ENCODE peak calls at places on chromosome 16, in ten cellular contexts. S is activated CD8-positive, alpha-beta memory T cell treated with anti-CD3 and anti-CD28 coated beads for 4 hours; Q is foreskin fibroblast; W is H54; R is activated CD4-positive, alpha-beta T cell treated with anti-CD3 and anti-CD28 coated beads for 24 hours; T is stromal cell of bone marrow; I is activated naive CD4-positive, alpha-beta T cell; J is psoas muscle; D is fibroblast of the conjunctiva; L is RWPE1. F is an unnamed sample.

GRCh38 chr16:50718061-50718760 is 23.7 kb upstream of the CYLD start:
- DNase-seq in R (no peak), I (no peak), T (no peak), S (no peak), Q (peak; percentile 69), W (no peak), D (no peak), J (no peak), L (no peak), F (no peak)

GRCh38 chr16:7722761-7723160 is 390.1 kb downstream of the RBFOX1 start:
- DNase-seq in W (no peak), T (no peak), Q (no peak), L (no peak), S (no peak), D (no peak), J (no peak), I (no peak), R (no peak), F (no peak)

GRCh38 chr16:68319185-68319908 is 8.5 kb downstream of the PRMT7 start:
- DNase-seq in S (no peak), D (no peak), J (no peak), R (peak; percentile 23), Q (no peak), W (no peak), T (no peak), I (no peak), L (no peak), F (peak; percentile 17)

GRCh38 chr16:24820522-24820921 is 25.2 kb upstream of the SLC5A11 start:
- DNase-seq in D (no peak), W (no peak), T (no peak), L (no peak), R (no peak), Q (peak; percentile 9), I (no peak), J (no peak), S (no peak), F (no peak)

GRCh38 chr16:5385115-5385514 is 287.5 kb upstream of the EEF2KMT start:
- DNase-seq in J (no peak), Q (no peak), T (no peak), S (no peak), I (no peak), W (no peak), L (no peak), R (no peak), D (no peak), F (no peak)

GRCh38 chr16:56265184-56265583 is 73.9 kb downstream of the GNAO1 start:
- DNase-seq in T (no peak), I (no peak), W (no peak), L (no peak), R (no peak), J (no peak), S (no peak), Q (no peak), D (no peak), F (no peak)

GRCh38 chr16:26344976-26345375 is 653.2 kb downstream of the HS3ST4 start:
- DNase-seq in L (no peak), R (no peak), S (no peak), T (no peak), I (no peak), W (no peak), J (no peak), Q (no peak), D (no peak), F (no peak)

GRCh38 chr16:82580293-82580900 is 46.4 kb upstream of the CDH13 start:
- DNase-seq in T (no peak), I (no peak), J (no peak), R (no peak), D (no peak), W (no peak), Q (peak; percentile 1), L (peak; percentile 41), S (no peak), F (no peak)

GRCh38 chr16:10871157-10871991 is 5.6 kb upstream of the CIITA start:
- DNase-seq in R (peak; percentile 40), T (peak; percentile 90), D (peak; percentile 13), W (peak; percentile 84), S (peak; percentile 13), J (peak; percentile 36), Q (peak; percentile 96), L (peak; percentile 33), I (no peak), F (no peak)

GRCh38 chr16:1422076-1422475 is 1.5 kb upstream of the UQCC4 start:
- DNase-seq in W (no peak), J (no peak), T (no peak), D (no peak), R (no peak), S (no peak), Q (no peak), I (no peak), L (no peak), F (no peak)

GRCh38 chr16:8374032-8374431 is 216.3 kb downstream of the TMEM114 start:
- DNase-seq in J (no peak), D (no peak), I (no peak), S (no peak), W (no peak), T (no peak), L (no peak), R (no peak), Q (no peak), F (no peak)

GRCh38 chr16:84478172-84478948 is 26.1 kb downstream of the MEAK7 start:
- DNase-seq in Q (peak; percentile 56), W (peak; percentile 53), R (no peak), I (no peak), D (no peak), L (peak; percentile 26), S (no peak), J (no peak), T (peak; percentile 73), F (no peak)

GRCh38 chr16:10097273-10097672 is 85.0 kb downstream of the GRIN2A start:
- DNase-seq in Q (no peak), L (no peak), J (no peak), T (no peak), S (no peak), W (no peak), R (no peak), I (no peak), D (no peak), F (no peak)

GRCh38 chr16:56108724-56109123 is 82.6 kb upstream of the GNAO1 start:
- DNase-seq in S (no peak), J (no peak), T (no peak), I (no peak), Q (no peak), W (no peak), L (no peak), R (no peak), D (no peak), F (no peak)

GRCh38 chr16:58331024-58331707 is 36.3 kb upstream of the PRSS54 start:
- DNase-seq in S (no peak), I (no peak), Q (no peak), T (no peak), J (no peak), W (no peak), L (no peak), D (no peak), R (no peak), F (no peak)

GRCh38 chr16:10668322-10669045 is 26.2 kb downstream of the TEKT5 start:
- DNase-seq in Q (peak; percentile 9), I (no peak), W (peak; percentile 35), S (no peak), D (no peak), R (peak; percentile 0), L (peak; percentile 31), T (no peak), J (no peak), F (no peak)

GRCh38 chr16:70481929-70482536 is 27.6 kb downstream of the FCSK start:
- DNase-seq in R (no peak), Q (peak; percentile 55), L (no peak), I (no peak), D (no peak), W (peak; percentile 70), S (no peak), J (no peak), T (peak; percentile 16), F (no peak)

GRCh38 chr16:56094231-56094630 is 97.1 kb upstream of the GNAO1 start:
- DNase-seq in I (no peak), D (no peak), W (no peak), L (no peak), J (no peak), R (no peak), T (no peak), Q (no peak), S (no peak), F (no peak)

GRCh38 chr16:85211247-85211910 is 99.1 kb upstream of the CIBAR2 start:
- DNase-seq in T (peak; percentile 44), J (no peak), L (no peak), I (no peak), D (no peak), S (no peak), W (peak; percentile 78), Q (peak; percentile 50), R (no peak), F (no peak)

GRCh38 chr16:85677383-85677967 is 11.3 kb downstream of the GINS2 start:
- DNase-seq in T (no peak), R (no peak), J (no peak), W (no peak), Q (no peak), S (no peak), L (no peak), I (no peak), D (no peak), F (no peak)

GRCh38 chr16:25143898-25144297 is 32.4 kb downstream of the LCMT1 start:
- DNase-seq in Q (no peak), L (no peak), I (no peak), S (no peak), D (no peak), T (no peak), R (no peak), W (no peak), J (no peak), F (no peak)

GRCh38 chr16:27111486-27111885 is 44.8 kb downstream of the C16orf82 start:
- DNase-seq in W (no peak), D (no peak), R (no peak), Q (no peak), I (no peak), S (no peak), T (no peak), J (no peak), L (no peak), F (no peak)

GRCh38 chr16:11727945-11728543 is 14.6 kb downstream of the TXNDC11 start:
- DNase-seq in T (no peak), S (no peak), J (no peak), Q (no peak), D (no peak), I (no peak), R (no peak), W (no peak), L (no peak), F (no peak)

GRCh38 chr16:30185683-30186421 is 2.5 kb downstream of the CORO1A start:
- DNase-seq in I (peak; percentile 37), J (peak; percentile 45), W (no peak), Q (no peak), L (no peak), S (peak; percentile 70), T (no peak), R (peak; percentile 61), D (no peak), F (peak; percentile 69)